ENCODE peak calls at places on chromosome 1, in seven cellular contexts. One of them, this sample, is unnamed.

GRCh38 chr1:9630331-9631081 is 21.0 kb upstream of the PIK3CD start:
- DNase-seq in posterior cingulate gyrus: no peak
- DNase-seq in aorta: no peak
- DNase-seq in fibroblast of mammary gland: no peak
- DNase-seq in T-helper 22 cell: no peak
- DNase-seq in HS-5: no peak
- DNase-seq in GM18507: no peak
- DNase-seq in this sample: no peak

GRCh38 chr1:99639945-99640344 is 6.0 kb upstream of the PALMD start:
- DNase-seq in posterior cingulate gyrus: no peak
- DNase-seq in aorta: no peak
- DNase-seq in fibroblast of mammary gland: no peak
- DNase-seq in T-helper 22 cell: no peak
- DNase-seq in HS-5: no peak
- DNase-seq in GM18507: no peak
- DNase-seq in this sample: no peak

GRCh38 chr1:175317795-175318194 is 125.2 kb upstream of the KIAA0040 start:
- DNase-seq in posterior cingulate gyrus: no peak
- DNase-seq in aorta: no peak
- DNase-seq in fibroblast of mammary gland: peak
- DNase-seq in T-helper 22 cell: no peak
- DNase-seq in HS-5: no peak
- DNase-seq in GM18507: no peak
- DNase-seq in this sample: no peak

GRCh38 chr1:12034381-12034801 is 15.1 kb downstream of the MIIP start:
- DNase-seq in posterior cingulate gyrus: no peak
- DNase-seq in aorta: no peak
- DNase-seq in fibroblast of mammary gland: peak
- DNase-seq in T-helper 22 cell: no peak
- DNase-seq in HS-5: no peak
- DNase-seq in GM18507: no peak
- DNase-seq in this sample: peak

GRCh38 chr1:226549094-226549936 is 751 bp downstream of the STUM start:
- DNase-seq in posterior cingulate gyrus: no peak
- DNase-seq in aorta: no peak
- DNase-seq in fibroblast of mammary gland: no peak
- DNase-seq in T-helper 22 cell: no peak
- DNase-seq in HS-5: no peak
- DNase-seq in GM18507: no peak
- DNase-seq in this sample: no peak

GRCh38 chr1:161198206-161198876 is 513 bp downstream of the ADAMTS4 start:
- DNase-seq in posterior cingulate gyrus: no peak
- DNase-seq in aorta: peak
- DNase-seq in fibroblast of mammary gland: peak
- DNase-seq in T-helper 22 cell: no peak
- DNase-seq in HS-5: no peak
- DNase-seq in GM18507: no peak
- DNase-seq in this sample: no peak

GRCh38 chr1:113998361-113998760 is 19.1 kb downstream of the OLFML3 start:
- DNase-seq in posterior cingulate gyrus: no peak
- DNase-seq in aorta: no peak
- DNase-seq in fibroblast of mammary gland: peak
- DNase-seq in T-helper 22 cell: no peak
- DNase-seq in HS-5: no peak
- DNase-seq in GM18507: no peak
- DNase-seq in this sample: no peak

GRCh38 chr1:204104331-204105222 is 31.7 kb downstream of the SOX13 start:
- DNase-seq in posterior cingulate gyrus: no peak
- DNase-seq in aorta: no peak
- DNase-seq in fibroblast of mammary gland: no peak
- DNase-seq in T-helper 22 cell: no peak
- DNase-seq in HS-5: peak
- DNase-seq in GM18507: no peak
- DNase-seq in this sample: no peak

GRCh38 chr1:168260393-168260792 is 20.3 kb upstream of the TBX19 start:
- DNase-seq in posterior cingulate gyrus: no peak
- DNase-seq in aorta: no peak
- DNase-seq in fibroblast of mammary gland: no peak
- DNase-seq in T-helper 22 cell: no peak
- DNase-seq in HS-5: no peak
- DNase-seq in GM18507: no peak
- DNase-seq in this sample: no peak

GRCh38 chr1:112735752-112736151 is 20.6 kb upstream of the PPM1J start:
- DNase-seq in posterior cingulate gyrus: no peak
- DNase-seq in aorta: no peak
- DNase-seq in fibroblast of mammary gland: peak
- DNase-seq in T-helper 22 cell: no peak
- DNase-seq in HS-5: peak
- DNase-seq in GM18507: no peak
- DNase-seq in this sample: no peak